ENCODE peak calls at places on chromosome 14, in nine cellular contexts. N is transverse colon, Y is heart left ventricle, X is esophagus squamous epithelium, D is cardiac muscle cell, B is mammary epithelial cell, R is lower lobe of right lung, L is IMR-90, K is GM23338. H is an unnamed sample.

GRCh38 chr14:79487632-79488031 is 723.7 kb downstream of the DIO2 start:
- DNase-seq in N (no peak), Y (no peak), X (no peak), D (peak; percentile 12), B (no peak), R (no peak), L (no peak), K (no peak), H (no peak)

GRCh38 chr14:40682131-40682913 is 924.4 kb upstream of the LRFN5 start:
- DNase-seq in N (no peak), Y (no peak), X (no peak), D (no peak), B (no peak), R (no peak), L (no peak), K (peak; percentile 4), H (no peak)

GRCh38 chr14:104665663-104666522 is 23.5 kb upstream of the INF2 start:
- DNase-seq in N (peak; percentile 75), Y (no peak), X (no peak), D (no peak), B (peak; percentile 30), R (no peak), L (no peak), K (peak; percentile 54), H (peak; percentile 90)

GRCh38 chr14:93987376-93987775 is 9.7 kb upstream of the CCDC197 start:
- DNase-seq in N (no peak), Y (no peak), X (no peak), D (no peak), B (no peak), R (no peak), L (no peak), K (peak; percentile 24), H (no peak)

GRCh38 chr14:87992720-87993484 is at the start of gene GALC:
- DNase-seq in N (peak; percentile 96), Y (peak; percentile 95), X (peak; percentile 79), D (peak; percentile 97), B (peak; percentile 75), R (peak; percentile 98), L (peak; percentile 89), K (peak; percentile 95), H (peak; percentile 93)

GRCh38 chr14:101477648-101478047 is 83.6 kb upstream of the DIO3 start:
- DNase-seq in N (no peak), Y (no peak), X (no peak), D (no peak), B (no peak), R (no peak), L (peak; percentile 35), K (no peak), H (no peak)

GRCh38 chr14:31127690-31128089 is 79.9 kb downstream of the HECTD1 start:
- DNase-seq in N (no peak), Y (no peak), X (no peak), D (no peak), B (peak; percentile 16), R (no peak), L (no peak), K (no peak), H (no peak)

GRCh38 chr14:97299661-97300060 is 502.5 kb downstream of the VRK1 start:
- DNase-seq in N (no peak), Y (no peak), X (no peak), D (no peak), B (no peak), R (no peak), L (no peak), K (peak; percentile 50), H (no peak)

GRCh38 chr14:42541535-42542001 is 934.9 kb downstream of the LRFN5 start:
- DNase-seq in N (no peak), Y (no peak), X (no peak), D (peak; percentile 6), B (no peak), R (no peak), L (peak; percentile 69), K (no peak), H (no peak)

GRCh38 chr14:74804219-74804825 is 41.2 kb downstream of the YLPM1 start:
- DNase-seq in N (peak; percentile 20), Y (no peak), X (no peak), D (peak; percentile 77), B (peak; percentile 33), R (no peak), L (peak; percentile 70), K (peak; percentile 72), H (peak; percentile 31)

GRCh38 chr14:61188936-61189808 is 92.0 kb downstream of the TMEM30B start:
- DNase-seq in N (peak; percentile 23), Y (peak; percentile 53), X (no peak), D (peak; percentile 81), B (no peak), R (peak; percentile 63), L (peak; percentile 51), K (peak; percentile 89), H (peak; percentile 40)

GRCh38 chr14:64580451-64580850 is 30.7 kb downstream of the PPP1R36 start:
- DNase-seq in N (no peak), Y (no peak), X (no peak), D (no peak), B (no peak), R (no peak), L (peak; percentile 45), K (no peak), H (no peak)

DNA sequence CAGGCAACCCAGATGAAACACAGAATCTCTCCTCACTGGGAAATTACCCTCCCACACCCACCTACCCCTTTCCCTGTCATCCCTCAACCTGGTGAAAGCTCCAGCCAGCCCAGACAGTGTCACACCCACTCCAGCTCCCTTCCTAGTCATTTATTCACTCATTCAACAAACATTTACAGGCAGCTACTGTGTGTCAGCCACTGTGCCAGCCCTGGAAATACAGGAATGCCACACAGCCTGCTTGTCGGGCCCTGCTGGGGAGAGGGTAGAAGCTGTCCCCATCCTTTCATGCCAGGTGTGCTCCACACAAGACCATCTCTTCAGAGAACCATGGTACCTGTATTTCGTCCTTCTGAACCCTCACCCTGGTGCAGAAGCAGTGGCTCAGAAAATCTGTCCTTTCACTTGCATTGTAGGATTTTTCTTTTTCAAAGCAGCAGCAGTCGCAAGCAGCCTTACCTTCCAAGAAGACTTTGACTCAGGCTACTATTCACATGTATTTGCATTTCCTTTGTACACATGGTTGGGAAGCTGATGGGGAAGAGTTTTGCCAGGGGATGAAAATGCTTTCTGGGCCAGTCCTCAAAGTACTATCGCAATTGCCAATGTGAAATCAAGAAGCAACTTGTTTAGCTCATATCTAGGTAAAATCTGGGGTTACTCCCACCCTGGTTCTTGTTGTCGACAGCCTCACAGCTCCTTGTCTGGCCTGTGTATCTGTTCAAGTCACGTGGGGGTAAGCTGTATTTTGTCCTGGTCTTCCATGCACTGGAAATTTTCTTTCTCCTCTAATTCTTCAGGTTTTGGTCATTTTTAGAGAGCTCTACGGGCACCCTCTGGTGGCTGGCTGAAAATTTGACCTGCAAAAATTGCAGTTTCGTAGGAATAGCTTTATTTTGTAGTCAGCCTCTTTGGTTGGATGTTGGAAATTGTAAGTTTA is 147.4 kb upstream of the EGLN3 start:
- DNase-seq in N (peak; percentile 24), Y (peak; percentile 43), X (no peak), D (peak; percentile 76), B (peak; percentile 53), R (no peak), L (peak; percentile 29), K (peak; percentile 54), H (peak; percentile 64)
- TF ChIP-seq CTCF in N (peak; percentile 52), Y (peak; percentile 78), X (peak; percentile 64), D (peak; percentile 76), B (peak; percentile 69), R (peak; percentile 49), L (peak; percentile 65), K (peak; percentile 71), H (peak; percentile 71)

DNA sequence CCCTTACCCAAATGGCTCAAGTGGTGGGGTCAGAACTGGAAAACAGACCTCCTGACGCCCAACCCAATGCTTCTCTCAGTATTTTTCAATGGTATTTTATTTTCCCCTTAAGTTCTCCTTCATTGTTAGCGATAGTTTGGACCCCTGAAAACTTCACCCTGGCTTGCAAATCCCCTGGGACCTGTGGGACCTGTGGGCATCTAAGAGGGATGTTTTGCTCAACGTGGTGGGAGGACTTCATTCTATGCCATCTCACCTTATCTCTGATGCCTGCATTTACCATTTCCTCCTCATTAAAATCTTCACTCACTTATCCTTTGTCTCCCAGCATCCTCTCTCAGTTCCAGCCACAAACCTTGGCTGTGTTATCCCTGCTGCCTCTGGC is 59.4 kb upstream of the GZMB start:
- DNase-seq in N (no peak), Y (no peak), X (no peak), D (no peak), B (no peak), R (no peak), L (no peak), K (no peak), H (no peak)
- H3K4me1 ChIP-seq in N (no peaks in the 10 kb centered on the region), Y (no peaks in the 10 kb centered on the region), X (no peaks in the 10 kb centered on the region), D (peaks cover 8% of the 10 kb centered on the region), B (no peaks in the 10 kb centered on the region), R (no peaks in the 10 kb centered on the region), L (no peaks in the 10 kb centered on the region), K (no peaks in the 10 kb centered on the region), H (no peaks in the 10 kb centered on the region)

GRCh38 chr14:90812109-90812508 is 4.1 kb downstream of the TTC7B start:
- DNase-seq in N (no peak), Y (no peak), X (no peak), D (no peak), B (no peak), R (no peak), L (no peak), K (no peak), H (no peak)

GRCh38 chr14:90816686-90817436 is 631 bp upstream of the TTC7B start:
- DNase-seq in N (no peak), Y (no peak), X (no peak), D (no peak), B (no peak), R (no peak), L (no peak), K (no peak), H (no peak)

GRCh38 chr14:90815817-90816662 is at the start of gene TTC7B:
- DNase-seq in N (peak; percentile 43), Y (peak; percentile 64), X (no peak), D (peak; percentile 47), B (peak; percentile 5), R (peak; percentile 65), L (peak; percentile 24), K (peak; percentile 72), H (peak; percentile 75)

GRCh38 chr14:90815567-90815816 is 738 bp downstream of the TTC7B start:
- DNase-seq in N (no peak), Y (no peak), X (no peak), D (no peak), B (no peak), R (no peak), L (no peak), K (no peak), H (no peak)

GRCh38 chr14:90814806-90815566 is 1.2 kb downstream of the TTC7B start:
- DNase-seq in N (no peak), Y (no peak), X (no peak), D (no peak), B (no peak), R (no peak), L (no peak), K (no peak), H (no peak)
- H3K4me3 ChIP-seq in N (peak overlapping the region; percentile 52), Y (peak overlapping the region; percentile 71), X (peak overlapping the region; percentile 41), D (peak overlapping the region; percentile 81), B (peak overlapping the region; percentile 82), R (peak overlapping the region; percentile 60), L (peak overlapping the region; percentile 100), K (peak overlapping the region; percentile 69), H (no peak overlapping the region)

DNA sequence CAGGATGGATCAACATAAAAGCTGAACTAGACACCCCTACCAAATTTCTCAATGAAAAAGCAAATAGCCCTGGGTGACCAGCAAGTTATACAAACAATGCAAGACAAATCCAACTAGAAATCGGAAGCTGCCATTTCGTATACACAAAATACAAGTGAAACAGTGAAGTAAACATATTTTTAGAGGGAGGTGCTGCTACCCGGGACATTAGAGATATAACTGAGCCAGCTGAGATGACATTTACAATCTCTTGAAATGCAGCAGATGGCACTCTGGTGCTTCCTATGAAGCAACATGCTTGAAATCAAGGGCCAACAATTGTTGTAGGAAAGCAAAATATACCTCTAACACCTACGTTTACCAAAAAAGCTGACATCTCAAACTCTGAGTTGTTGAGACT is 25.5 kb downstream of the BDKRB1 start:
- DNase-seq in N (no peak), Y (no peak), X (no peak), D (no peak), B (no peak), R (no peak), L (peak; percentile 17), K (no peak), H (no peak)
- TF ChIP-seq CTCF in N (no peak), Y (no peak), X (no peak), D (no peak), B (no peak), R (no peak), L (peak; percentile 24), K (peak; percentile 25), H (no peak)

H was measured in Caco-2.